ENCODE peak calls at places on chromosomes 4 and X, in four cellular contexts. Z is pancreas, Y is PC-3, B is uterus. V is an unnamed sample.

GRCh38 chrX:149643496-149643895 is 11.9 kb upstream of the TMEM185A start:
- DNase-seq in Z (no peak), Y (no peak), B (no peak), V (no peak)

GRCh38 chr4:179328627-179329026 is 1886.4 kb upstream of the AGA start:
- DNase-seq in Z (no peak), Y (no peak), B (no peak), V (no peak)

GRCh38 chr4:183398298-183399129 is 45.9 kb upstream of the CDKN2AIP start:
- DNase-seq in Z (peak; percentile 58), Y (peak; percentile 68), B (peak; percentile 46), V (peak; percentile 74)

GRCh38 chrX:12753366-12753765 is 37.8 kb upstream of the PRPS2 start:
- DNase-seq in Z (no peak), Y (no peak), B (no peak), V (no peak)

GRCh38 chrX:53089224-53089842 is 4.6 kb upstream of the KANTR start:
- DNase-seq in Z (peak; percentile 36), Y (peak; percentile 62), B (peak; percentile 66), V (no peak)

GRCh38 chrX:110026099-110026844 is 23.4 kb downstream of the TMEM164 start:
- DNase-seq in Z (no peak), Y (peak; percentile 62), B (no peak), V (no peak)

GRCh38 chrX:128754130-128754529 is 701.9 kb upstream of the ACTRT1 start:
- DNase-seq in Z (no peak), Y (no peak), B (no peak), V (no peak)

GRCh38 chr4:84146300-84146942 is 352.7 kb downstream of the NKX6-1 start:
- DNase-seq in Z (no peak), Y (no peak), B (no peak), V (no peak)

GRCh38 chrX:68072016-68072415 is 361.3 kb downstream of the OPHN1 start:
- DNase-seq in Z (no peak), Y (peak; percentile 58), B (no peak), V (no peak)

GRCh38 chrX:8049827-8050226 is 121.2 kb downstream of the VCX2 start:
- DNase-seq in Z (no peak), Y (peak; percentile 7), B (no peak), V (peak; percentile 15)

GRCh38 chr4:112031712-112032328 is 113.4 kb upstream of the FAM241A start:
- DNase-seq in Z (no peak), Y (peak; percentile 66), B (peak; percentile 23), V (peak; percentile 7)

GRCh38 chr4:150381671-150382427 is 200.1 kb upstream of the MAB21L2 start:
- DNase-seq in Z (no peak), Y (no peak), B (no peak), V (no peak)

GRCh38 chr4:138938371-138938699 is 77.2 kb upstream of the NOCT start:
- DNase-seq in Z (no peak), Y (peak; percentile 55), B (no peak), V (no peak)

GRCh38 chr4:127604949-127605709 is 27.6 kb upstream of the INTU start:
- DNase-seq in Z (no peak), Y (peak; percentile 51), B (no peak), V (no peak)

GRCh38 chr4:189090174-189090814 is 850.4 kb upstream of the FRG1 start:
- DNase-seq in Z (no peak), Y (peak; percentile 25), B (no peak), V (no peak)

GRCh38 chr4:172270421-172270820 is 457.2 kb downstream of the GALNTL6 start:
- DNase-seq in Z (no peak), Y (peak; percentile 26), B (no peak), V (no peak)

GRCh38 chr4:26584725-26585124 is 841 bp downstream of the TBC1D19 start:
- DNase-seq in Z (no peak), Y (no peak), B (no peak), V (no peak)

GRCh38 chrX:120207009-120207610 is 43.5 kb upstream of the ZBTB33 start:
- DNase-seq in Z (no peak), Y (no peak), B (no peak), V (no peak)

GRCh38 chr4:150867148-150867547 is 147.9 kb downstream of the LRBA start:
- DNase-seq in Z (peak; percentile 13), Y (peak; percentile 88), B (peak; percentile 24), V (peak; percentile 59)

GRCh38 chr4:90039122-90039521 is 88.1 kb upstream of the CCSER1 start:
- DNase-seq in Z (no peak), Y (no peak), B (no peak), V (no peak)

GRCh38 chr4:154124539-154125255 is 335.8 kb upstream of the SFRP2 start:
- DNase-seq in Z (no peak), Y (peak; percentile 53), B (no peak), V (no peak)

GRCh38 chrX:43148305-43148704 is 370.3 kb upstream of the PPP1R2C start:
- DNase-seq in Z (no peak), Y (no peak), B (no peak), V (no peak)

GRCh38 chrX:14501312-14501711 is 28.0 kb upstream of the GLRA2 start:
- DNase-seq in Z (no peak), Y (no peak), B (peak; percentile 22), V (peak; percentile 15)

GRCh38 chrX:100316987-100317386 is 93.1 kb downstream of the PCDH19 start:
- DNase-seq in Z (no peak), Y (no peak), B (no peak), V (peak; percentile 4)

GRCh38 chr4:5863461-5864113 is 29.3 kb downstream of the CRMP1 start:
- DNase-seq in Z (no peak), Y (peak; percentile 87), B (no peak), V (no peak)

GRCh38 chrX:155718964-155719586 is 106.3 kb upstream of the TMLHE start:
- DNase-seq in Z (no peak), Y (no peak), B (no peak), V (peak; percentile 29)

GRCh38 chrX:14922437-14922836 is 49.2 kb downstream of the MOSPD2 start:
- DNase-seq in Z (no peak), Y (peak; percentile 64), B (no peak), V (no peak)

DNA sequence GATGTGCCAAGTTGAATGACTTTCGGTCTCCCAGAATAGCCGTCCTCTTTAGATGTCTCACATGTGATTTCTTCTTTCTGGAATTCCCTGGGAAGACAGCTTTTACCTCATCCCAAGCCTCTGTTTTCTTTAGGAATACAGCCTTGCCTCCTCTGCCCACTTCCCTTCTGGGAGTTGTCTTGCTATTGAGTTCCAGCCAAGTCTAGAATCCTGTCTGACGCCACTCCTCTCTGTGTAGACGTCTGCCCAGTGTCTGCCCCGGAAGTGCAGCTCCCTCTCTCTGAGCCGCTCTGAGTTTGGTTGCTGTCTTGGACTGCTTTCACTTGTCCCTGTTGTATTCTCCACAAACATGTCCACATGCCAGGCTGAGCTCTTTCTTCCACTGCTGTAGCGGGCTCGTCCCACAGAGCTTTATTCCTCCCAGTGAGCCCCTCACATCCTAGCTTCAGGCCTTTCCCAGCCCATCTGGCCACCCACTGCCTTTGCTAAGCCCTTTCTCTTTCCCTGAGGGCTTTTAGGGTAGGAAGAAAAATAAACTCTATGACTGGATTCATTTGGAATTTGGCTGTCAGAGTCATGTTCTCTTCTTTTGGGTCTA is 9.0 kb upstream of the IGFBP7 start:
- DNase-seq in Z (no peak), Y (peak; percentile 60), B (peak; percentile 79), V (peak; percentile 74)
- H3K27ac ChIP-seq in Z (no peak overlapping the region), Y (no peak overlapping the region), B (peak overlapping the region; percentile 91), V (peak overlapping the region; percentile 83)

GRCh38 chr4:2700031-2700430 is 56.1 kb downstream of the TNIP2 start:
- DNase-seq in Z (no peak), Y (no peak), B (no peak), V (no peak)

GRCh38 chr4:2699534-2699933 is 56.6 kb downstream of the TNIP2 start:
- DNase-seq in Z (no peak), Y (no peak), B (no peak), V (no peak)

GRCh38 chr4:2698951-2699505 is 57.1 kb downstream of the TNIP2 start:
- DNase-seq in Z (no peak), Y (no peak), B (no peak), V (no peak)

GRCh38 chr4:2702770-2703169 is 53.4 kb downstream of the TNIP2 start:
- DNase-seq in Z (no peak), Y (no peak), B (no peak), V (no peak)

GRCh38 chr4:2702361-2702760 is 53.8 kb downstream of the TNIP2 start:
- DNase-seq in Z (no peak), Y (no peak), B (no peak), V (no peak)
- H3K36me3 ChIP-seq in Z (no peaks in the 10 kb centered on the region), Y (peaks cover 5% of the 10 kb centered on the region), B (no peaks in the 10 kb centered on the region), V (peaks cover 98% of the 10 kb centered on the region)

GRCh38 chrX:123993904-123994635 is 32.6 kb downstream of the STAG2 start:
- DNase-seq in Z (no peak), Y (no peak), B (no peak), V (no peak)
- H3K27ac ChIP-seq in Z (no peak overlapping the region), Y (peak overlapping the region; percentile 29), B (no peak overlapping the region), V (no peak overlapping the region)

GRCh38 chr4:3418029-3418762 is 23.6 kb upstream of the HGFAC start:
- DNase-seq in Z (no peak), Y (peak; percentile 9), B (no peak), V (peak; percentile 24)

GRCh38 chr4:3421470-3421869 is 20.3 kb upstream of the HGFAC start:
- DNase-seq in Z (no peak), Y (no peak), B (no peak), V (no peak)

GRCh38 chr4:3420606-3420955 is 21.2 kb upstream of the HGFAC start:
- DNase-seq in Z (no peak), Y (no peak), B (no peak), V (no peak)

GRCh38 chr4:3420956-3421355 is 20.8 kb upstream of the HGFAC start:
- DNase-seq in Z (no peak), Y (no peak), B (no peak), V (no peak)

GRCh38 chr4:3419836-3420605 is 21.7 kb upstream of the HGFAC start:
- DNase-seq in Z (no peak), Y (no peak), B (no peak), V (no peak)
- H3K36me3 ChIP-seq in Z (no peaks in the 10 kb centered on the region), Y (no peaks in the 10 kb centered on the region), B (no peaks in the 10 kb centered on the region), V (peaks cover 95% of the 10 kb centered on the region)

DNA sequence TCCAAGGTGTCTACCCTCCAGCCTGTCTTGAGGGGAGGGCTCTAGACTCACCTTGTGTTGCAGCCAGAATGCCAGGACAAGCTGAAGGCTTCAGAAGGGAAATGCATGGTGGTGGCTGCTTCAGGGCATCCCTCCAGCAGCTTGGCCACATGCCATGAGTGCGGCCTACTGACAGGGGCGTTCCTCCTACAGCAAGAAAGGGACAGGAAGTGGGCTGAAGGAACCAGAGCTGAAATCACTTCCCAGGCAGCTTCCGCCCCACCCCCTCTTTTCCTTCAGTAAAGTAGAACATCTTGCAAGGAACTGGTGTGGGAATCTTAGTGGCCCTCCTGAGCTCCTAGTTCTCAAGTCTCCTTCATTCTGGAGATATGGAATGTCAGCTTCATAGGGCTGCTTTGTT is 167.5 kb upstream of the DGKK start:
- DNase-seq in Z (no peak), Y (no peak), B (peak; percentile 30), V (peak; percentile 67)
- H3K27ac ChIP-seq in Z (no peak overlapping the region), Y (no peak overlapping the region), B (no peak overlapping the region), V (no peak overlapping the region)